ENCODE peak calls at places on chromosomes 11 and 22, in ten cellular contexts. One of them, this sample, is unnamed.

GRCh38 chr22:37242395-37242918 is 1.6 kb downstream of the RAC2 start:
- DNase-seq in lower leg skin: peak
- DNase-seq in ovary: no peak
- DNase-seq in heart left ventricle: peak
- DNase-seq in body of pancreas: peak
- DNase-seq in transverse colon: peak
- DNase-seq in tibial nerve: no peak
- DNase-seq in gastrocnemius medialis: peak
- DNase-seq in uterus: no peak
- DNase-seq in IMR-90: peak
- DNase-seq in this sample: no peak

GRCh38 chr11:119663279-119663678 is 65.7 kb downstream of the NECTIN1 start:
- DNase-seq in gastrocnemius medialis: no peak
- DNase-seq in IMR-90: no peak
- DNase-seq in transverse colon: no peak
- DNase-seq in tibial nerve: no peak
- DNase-seq in body of pancreas: no peak
- DNase-seq in heart left ventricle: no peak
- DNase-seq in lower leg skin: no peak
- DNase-seq in uterus: no peak
- DNase-seq in ovary: no peak
- DNase-seq in this sample: no peak

GRCh38 chr22:22060200-22061084 is 77.9 kb upstream of the TOP3B start:
- DNase-seq in tibial nerve: peak
- DNase-seq in gastrocnemius medialis: peak
- DNase-seq in uterus: peak
- DNase-seq in ovary: peak
- DNase-seq in lower leg skin: no peak
- DNase-seq in body of pancreas: peak
- DNase-seq in heart left ventricle: peak
- DNase-seq in IMR-90: peak
- DNase-seq in transverse colon: peak
- DNase-seq in this sample: peak

GRCh38 chr11:94694309-94695060 is 73.7 kb upstream of the AMOTL1 start:
- DNase-seq in lower leg skin: no peak
- DNase-seq in gastrocnemius medialis: peak
- DNase-seq in tibial nerve: no peak
- DNase-seq in heart left ventricle: peak
- DNase-seq in IMR-90: no peak
- DNase-seq in transverse colon: no peak
- DNase-seq in ovary: no peak
- DNase-seq in body of pancreas: no peak
- DNase-seq in uterus: no peak
- DNase-seq in this sample: no peak

GRCh38 chr11:14422052-14422813 is 63.2 kb upstream of the RRAS2 start:
- DNase-seq in IMR-90: peak
- DNase-seq in heart left ventricle: peak
- DNase-seq in gastrocnemius medialis: peak
- DNase-seq in transverse colon: peak
- DNase-seq in ovary: peak
- DNase-seq in lower leg skin: peak
- DNase-seq in body of pancreas: peak
- DNase-seq in uterus: peak
- DNase-seq in tibial nerve: peak
- DNase-seq in this sample: peak

GRCh38 chr22:42357634-42358296 is 74.4 kb downstream of the NFAM1 start:
- DNase-seq in uterus: no peak
- DNase-seq in heart left ventricle: peak
- DNase-seq in tibial nerve: no peak
- DNase-seq in gastrocnemius medialis: peak
- DNase-seq in body of pancreas: peak
- DNase-seq in lower leg skin: peak
- DNase-seq in ovary: no peak
- DNase-seq in IMR-90: no peak
- DNase-seq in transverse colon: no peak
- DNase-seq in this sample: no peak

GRCh38 chr22:19641254-19641982 is 72.9 kb upstream of the SEPTIN5 start:
- DNase-seq in gastrocnemius medialis: no peak
- DNase-seq in ovary: no peak
- DNase-seq in tibial nerve: no peak
- DNase-seq in heart left ventricle: no peak
- DNase-seq in IMR-90: no peak
- DNase-seq in transverse colon: no peak
- DNase-seq in uterus: no peak
- DNase-seq in lower leg skin: no peak
- DNase-seq in body of pancreas: peak
- DNase-seq in this sample: no peak

GRCh38 chr11:66864172-66864901 is 7.5 kb downstream of the LRFN4 start:
- DNase-seq in IMR-90: no peak
- DNase-seq in ovary: no peak
- DNase-seq in transverse colon: peak
- DNase-seq in gastrocnemius medialis: no peak
- DNase-seq in tibial nerve: no peak
- DNase-seq in heart left ventricle: no peak
- DNase-seq in lower leg skin: no peak
- DNase-seq in uterus: no peak
- DNase-seq in body of pancreas: no peak
- DNase-seq in this sample: no peak

GRCh38 chr11:120385110-120385509 is 48.9 kb downstream of the ARHGEF12 start:
- DNase-seq in uterus: no peak
- DNase-seq in ovary: no peak
- DNase-seq in tibial nerve: no peak
- DNase-seq in transverse colon: no peak
- DNase-seq in body of pancreas: no peak
- DNase-seq in gastrocnemius medialis: no peak
- DNase-seq in heart left ventricle: no peak
- DNase-seq in IMR-90: peak
- DNase-seq in lower leg skin: no peak
- DNase-seq in this sample: no peak

GRCh38 chr22:30627480-30627879 is 8.1 kb upstream of the SLC35E4 start:
- DNase-seq in ovary: no peak
- DNase-seq in uterus: no peak
- DNase-seq in heart left ventricle: no peak
- DNase-seq in IMR-90: no peak
- DNase-seq in lower leg skin: no peak
- DNase-seq in body of pancreas: no peak
- DNase-seq in transverse colon: no peak
- DNase-seq in gastrocnemius medialis: no peak
- DNase-seq in tibial nerve: no peak
- DNase-seq in this sample: no peak

GRCh38 chr11:117519590-117519989 is 191.9 kb downstream of the CEP164 start:
- DNase-seq in heart left ventricle: no peak
- DNase-seq in tibial nerve: no peak
- DNase-seq in IMR-90: no peak
- DNase-seq in gastrocnemius medialis: no peak
- DNase-seq in body of pancreas: no peak
- DNase-seq in ovary: no peak
- DNase-seq in transverse colon: no peak
- DNase-seq in uterus: no peak
- DNase-seq in lower leg skin: no peak
- DNase-seq in this sample: no peak

GRCh38 chr11:65973439-65974110 is 12.0 kb downstream of the SART1 start:
- DNase-seq in transverse colon: no peak
- DNase-seq in ovary: no peak
- DNase-seq in lower leg skin: no peak
- DNase-seq in IMR-90: peak
- DNase-seq in uterus: no peak
- DNase-seq in body of pancreas: no peak
- DNase-seq in tibial nerve: no peak
- DNase-seq in heart left ventricle: no peak
- DNase-seq in gastrocnemius medialis: no peak
- DNase-seq in this sample: peak

GRCh38 chr11:353315-353857 is 15.9 kb upstream of the B4GALNT4 start:
- DNase-seq in gastrocnemius medialis: peak
- DNase-seq in body of pancreas: peak
- DNase-seq in IMR-90: peak
- DNase-seq in uterus: peak
- DNase-seq in ovary: peak
- DNase-seq in heart left ventricle: peak
- DNase-seq in lower leg skin: peak
- DNase-seq in transverse colon: peak
- DNase-seq in tibial nerve: peak
- DNase-seq in this sample: no peak

GRCh38 chr11:356610-357009 is 12.7 kb upstream of the B4GALNT4 start:
- DNase-seq in IMR-90: no peak
- DNase-seq in heart left ventricle: no peak
- DNase-seq in tibial nerve: no peak
- DNase-seq in lower leg skin: no peak
- DNase-seq in body of pancreas: no peak
- DNase-seq in ovary: peak
- DNase-seq in transverse colon: no peak
- DNase-seq in uterus: no peak
- DNase-seq in gastrocnemius medialis: no peak
- DNase-seq in this sample: no peak

GRCh38 chr11:357582-357981 is 11.7 kb upstream of the B4GALNT4 start:
- DNase-seq in heart left ventricle: no peak
- DNase-seq in lower leg skin: no peak
- DNase-seq in gastrocnemius medialis: no peak
- DNase-seq in IMR-90: no peak
- DNase-seq in ovary: no peak
- DNase-seq in uterus: no peak
- DNase-seq in transverse colon: no peak
- DNase-seq in tibial nerve: no peak
- DNase-seq in body of pancreas: no peak
- DNase-seq in this sample: no peak

GRCh38 chr11:358129-358805 is 11.0 kb upstream of the B4GALNT4 start:
- DNase-seq in heart left ventricle: no peak
- DNase-seq in uterus: peak
- DNase-seq in IMR-90: no peak
- DNase-seq in lower leg skin: no peak
- DNase-seq in tibial nerve: no peak
- DNase-seq in ovary: no peak
- DNase-seq in transverse colon: no peak
- DNase-seq in body of pancreas: no peak
- DNase-seq in gastrocnemius medialis: no peak
- DNase-seq in this sample: no peak

GRCh38 chr11:355581-356458 is 13.5 kb upstream of the B4GALNT4 start:
- DNase-seq in gastrocnemius medialis: peak
- DNase-seq in lower leg skin: peak
- DNase-seq in ovary: peak
- DNase-seq in body of pancreas: peak
- DNase-seq in tibial nerve: peak
- DNase-seq in uterus: peak
- DNase-seq in heart left ventricle: peak
- DNase-seq in transverse colon: peak
- DNase-seq in IMR-90: peak
- DNase-seq in this sample: peak
- TF ChIP-seq POLR2A in gastrocnemius medialis: peak
- TF ChIP-seq POLR2A in lower leg skin: peak
- TF ChIP-seq POLR2A in ovary: peak
- TF ChIP-seq POLR2A in body of pancreas: peak
- TF ChIP-seq POLR2A in tibial nerve: no peak
- TF ChIP-seq POLR2A in uterus: peak
- TF ChIP-seq POLR2A in heart left ventricle: peak
- TF ChIP-seq POLR2A in transverse colon: peak
- TF ChIP-seq POLR2A in IMR-90: peak
- TF ChIP-seq POLR2A in this sample: peak

DNA sequence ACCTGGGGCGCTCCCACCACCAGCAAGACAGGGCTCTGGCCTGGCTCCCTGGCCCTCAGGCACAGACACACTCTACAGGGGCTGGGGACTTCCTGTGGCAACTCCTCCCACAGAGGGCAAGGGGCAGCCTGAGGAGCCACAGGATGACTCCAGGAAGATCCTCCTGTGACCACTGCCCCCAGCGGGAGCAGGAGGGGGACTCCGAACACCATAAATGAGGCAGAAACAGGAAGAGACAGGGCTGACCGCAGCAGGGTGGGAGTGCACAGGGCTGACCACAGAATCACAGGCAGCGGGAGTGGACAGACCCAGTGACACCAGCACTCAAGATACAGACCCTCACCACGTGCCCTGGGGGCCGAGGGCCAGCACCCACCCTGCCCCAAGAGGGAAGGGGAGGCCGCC is 10.8 kb downstream of the ARAP1 start:
- DNase-seq in transverse colon: peak
- DNase-seq in body of pancreas: no peak
- DNase-seq in heart left ventricle: peak
- DNase-seq in tibial nerve: no peak
- DNase-seq in lower leg skin: no peak
- DNase-seq in uterus: no peak
- DNase-seq in IMR-90: no peak
- DNase-seq in gastrocnemius medialis: no peak
- DNase-seq in ovary: no peak
- DNase-seq in this sample: no peak
- TF ChIP-seq POLR2A in transverse colon: no peak
- TF ChIP-seq POLR2A in body of pancreas: no peak
- TF ChIP-seq POLR2A in heart left ventricle: no peak
- TF ChIP-seq POLR2A in tibial nerve: no peak
- TF ChIP-seq POLR2A in lower leg skin: no peak
- TF ChIP-seq POLR2A in uterus: no peak
- TF ChIP-seq POLR2A in IMR-90: no peak
- TF ChIP-seq POLR2A in gastrocnemius medialis: no peak
- TF ChIP-seq POLR2A in ovary: no peak
- TF ChIP-seq POLR2A in this sample: no peak

GRCh38 chr11:22808559-22809197 is 20.9 kb downstream of the SVIP start:
- DNase-seq in IMR-90: no peak
- DNase-seq in transverse colon: no peak
- DNase-seq in tibial nerve: no peak
- DNase-seq in uterus: no peak
- DNase-seq in gastrocnemius medialis: peak
- DNase-seq in lower leg skin: no peak
- DNase-seq in ovary: no peak
- DNase-seq in heart left ventricle: no peak
- DNase-seq in body of pancreas: no peak
- DNase-seq in this sample: no peak
- TF ChIP-seq POLR2A in IMR-90: no peak
- TF ChIP-seq POLR2A in transverse colon: no peak
- TF ChIP-seq POLR2A in tibial nerve: no peak
- TF ChIP-seq POLR2A in uterus: no peak
- TF ChIP-seq POLR2A in gastrocnemius medialis: no peak
- TF ChIP-seq POLR2A in lower leg skin: no peak
- TF ChIP-seq POLR2A in ovary: no peak
- TF ChIP-seq POLR2A in heart left ventricle: no peak
- TF ChIP-seq POLR2A in body of pancreas: no peak
- TF ChIP-seq POLR2A in this sample: no peak

DNA sequence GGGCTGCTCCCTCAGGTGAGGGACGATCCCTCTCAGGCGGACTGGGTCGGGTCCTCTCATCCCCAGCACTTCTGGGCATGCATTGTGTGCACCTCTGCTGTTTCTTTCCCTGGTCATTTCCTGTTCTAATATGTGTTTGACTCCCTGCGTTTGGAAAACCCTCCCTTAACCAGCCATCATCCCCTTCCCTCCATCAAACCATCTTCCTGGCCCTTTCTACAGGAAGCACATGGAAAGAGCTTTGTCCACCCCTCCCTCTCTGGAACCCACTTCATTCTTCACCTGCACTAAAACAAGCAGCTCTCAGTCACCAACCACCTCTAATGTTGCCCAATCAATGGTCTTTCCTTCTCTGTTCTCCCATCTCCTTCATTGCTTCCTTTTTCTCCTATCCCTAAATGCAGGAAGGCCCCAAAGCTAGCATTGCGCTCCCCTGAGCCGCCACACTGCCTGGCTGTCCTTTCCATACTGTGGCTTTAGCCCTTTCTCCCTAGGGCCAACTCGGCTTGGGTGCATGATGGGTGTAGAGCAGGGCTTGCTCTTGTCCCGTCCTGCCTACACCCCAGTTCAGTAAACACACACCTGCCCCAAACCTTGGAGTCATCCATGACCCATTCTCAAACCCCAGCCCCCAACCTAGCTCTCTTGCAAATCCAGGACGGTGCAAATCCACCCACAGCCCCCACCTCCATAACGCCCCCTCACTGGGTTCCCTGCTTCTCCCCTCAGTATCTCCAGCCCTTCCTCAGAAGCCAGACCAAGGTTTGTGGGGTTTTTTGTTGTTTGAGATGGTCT is 5.4 kb upstream of the GAS2L1 start:
- DNase-seq in lower leg skin: no peak
- DNase-seq in IMR-90: no peak
- DNase-seq in gastrocnemius medialis: no peak
- DNase-seq in body of pancreas: no peak
- DNase-seq in ovary: no peak
- DNase-seq in tibial nerve: no peak
- DNase-seq in transverse colon: no peak
- DNase-seq in heart left ventricle: no peak
- DNase-seq in uterus: no peak
- DNase-seq in this sample: no peak
- TF ChIP-seq POLR2A in lower leg skin: no peak
- TF ChIP-seq POLR2A in IMR-90: peak
- TF ChIP-seq POLR2A in gastrocnemius medialis: no peak
- TF ChIP-seq POLR2A in body of pancreas: no peak
- TF ChIP-seq POLR2A in ovary: no peak
- TF ChIP-seq POLR2A in tibial nerve: no peak
- TF ChIP-seq POLR2A in transverse colon: no peak
- TF ChIP-seq POLR2A in heart left ventricle: no peak
- TF ChIP-seq POLR2A in uterus: no peak
- TF ChIP-seq POLR2A in this sample: no peak